ENCODE peak calls at places on chromosomes 7 and 10, in nine cellular contexts. V is GM23338, R is tibial nerve, M is lung, D is adrenal gland, C is fibroblast of villous mesenchyme, O is cardiac fibroblast, T is AG04449, Q is coronary artery. E is an unnamed sample.
A peak's percentile ranks its signal among the peaks of the same experiment; 100 is the strongest.

GRCh38 chr7:97130417-97131139 is 13.1 kb downstream of the SDHAF3 start:
- DNase-seq in Q (no peak), M (no peak), O (peak; percentile 32), T (no peak), R (no peak), C (no peak), V (no peak), D (no peak), E (no peak)

GRCh38 chr10:31618541-31619291 is 299.7 kb downstream of the ZEB1 start:
- DNase-seq in M (no peak), D (peak; percentile 64), T (no peak), O (peak; percentile 78), Q (peak; percentile 74), V (no peak), R (peak; percentile 57), C (peak; percentile 77), E (peak; percentile 84)

GRCh38 chr10:117754770-117755510 is 212.4 kb downstream of the EMX2 start:
- DNase-seq in M (no peak), Q (no peak), V (no peak), R (no peak), O (no peak), D (no peak), C (no peak), T (no peak), E (no peak)

GRCh38 chr7:66930341-66930740 is 9.3 kb downstream of the TMEM248 start:
- DNase-seq in D (no peak), T (no peak), M (no peak), C (peak; percentile 56), O (peak; percentile 28), R (no peak), Q (no peak), V (peak; percentile 84), E (peak; percentile 47)

GRCh38 chr7:87810130-87810529 is 66.0 kb downstream of the SLC25A40 start:
- DNase-seq in R (no peak), D (no peak), C (no peak), Q (no peak), T (no peak), V (peak; percentile 73), M (no peak), O (no peak), E (no peak)

GRCh38 chr7:158350166-158350900 is 237.3 kb downstream of the PTPRN2 start:
- DNase-seq in V (no peak), C (no peak), T (no peak), O (no peak), R (no peak), Q (peak; percentile 49), M (no peak), D (peak; percentile 41), E (no peak)

GRCh38 chr7:94123136-94123535 is 119.0 kb upstream of the BET1 start:
- DNase-seq in D (no peak), M (no peak), Q (no peak), V (no peak), O (no peak), T (no peak), C (no peak), R (no peak), E (no peak)

GRCh38 chr7:111732923-111733322 is 170.6 kb upstream of the IMMP2L start:
- DNase-seq in D (no peak), R (no peak), M (no peak), O (no peak), T (no peak), Q (no peak), V (no peak), C (no peak), E (no peak)

GRCh38 chr10:69232736-69233135 is 12.6 kb downstream of the HKDC1 start:
- DNase-seq in M (no peak), T (no peak), R (no peak), O (no peak), D (no peak), Q (no peak), C (no peak), V (no peak), E (no peak)

GRCh38 chr10:99364125-99364524 is 35.0 kb downstream of the CNNM1 start:
- DNase-seq in M (no peak), O (peak; percentile 15), V (no peak), T (peak; percentile 63), C (no peak), Q (no peak), R (no peak), D (no peak), E (peak; percentile 84)

GRCh38 chr7:106329971-106330733 is 45.4 kb upstream of the NAMPT start:
- DNase-seq in O (peak; percentile 61), R (no peak), Q (no peak), C (peak; percentile 69), M (no peak), V (no peak), D (peak; percentile 56), T (peak; percentile 24), E (peak; percentile 42)

GRCh38 chr7:34165466-34165865 is 260.1 kb downstream of the BMPER start:
- DNase-seq in R (no peak), O (no peak), D (no peak), V (no peak), C (no peak), Q (no peak), T (no peak), M (no peak), E (peak; percentile 72)

GRCh38 chr10:58963723-58964124 is 212.7 kb upstream of the PHYHIPL start:
- DNase-seq in D (no peak), R (no peak), M (no peak), C (no peak), O (no peak), V (peak; percentile 88), T (no peak), Q (no peak), E (no peak)

GRCh38 chr7:78702770-78703169 is 750.7 kb downstream of the MAGI2 start:
- DNase-seq in O (peak; percentile 86), T (peak; percentile 95), C (peak; percentile 80), Q (no peak), D (no peak), V (no peak), M (no peak), R (no peak), E (peak; percentile 77)

GRCh38 chr10:103859161-103860141 is 4.1 kb upstream of the SH3PXD2A start:
- DNase-seq in D (peak; percentile 76), R (peak; percentile 84), O (peak; percentile 83), C (peak; percentile 79), M (peak; percentile 60), V (peak; percentile 79), Q (no peak), T (no peak), E (no peak)

GRCh38 chr7:155119801-155120382 is 49.8 kb downstream of the HTR5A start:
- DNase-seq in C (no peak), O (no peak), T (no peak), V (no peak), D (no peak), R (no peak), M (no peak), Q (no peak), E (peak; percentile 13)

GRCh38 chr7:141039366-141039765 is 24.6 kb upstream of the MRPS33 start:
- DNase-seq in Q (no peak), O (no peak), T (no peak), M (no peak), C (peak; percentile 12), R (no peak), V (no peak), D (no peak), E (no peak)

GRCh38 chr7:40223451-40224112 is 88.8 kb downstream of the SUGCT start:
- DNase-seq in D (no peak), T (no peak), C (peak; percentile 70), Q (no peak), M (no peak), O (no peak), R (no peak), V (no peak), E (no peak)

GRCh38 chr10:90675621-90676020 is 182.2 kb downstream of the HTR7 start:
- DNase-seq in C (peak; percentile 8), Q (no peak), R (no peak), T (peak; percentile 3), M (no peak), V (no peak), O (peak; percentile 63), D (no peak), E (peak; percentile 90)
- H3K4me3 ChIP-seq in C (no peak overlapping the region), Q (no peak overlapping the region), R (no peak overlapping the region), T (no peak overlapping the region), M (no peak overlapping the region), V (no peak overlapping the region), O (no peak overlapping the region), D (no peak overlapping the region), E (no peak overlapping the region)

GRCh38 chr7:142482899-142483658 is 225.2 kb upstream of the PRSS58 start:
- DNase-seq in T (no peak), C (peak; percentile 60), Q (no peak), R (peak; percentile 66), M (no peak), O (peak; percentile 58), V (peak; percentile 74), D (peak; percentile 61), E (peak; percentile 55)

GRCh38 chr7:142487124-142487523 is 229.3 kb upstream of the PRSS58 start:
- DNase-seq in D (no peak), R (no peak), V (no peak), C (no peak), O (no peak), T (no peak), M (no peak), Q (no peak), E (no peak)

GRCh38 chr7:142488234-142488633 is 230.4 kb upstream of the PRSS58 start:
- DNase-seq in V (no peak), T (no peak), O (no peak), C (no peak), M (no peak), R (no peak), Q (no peak), D (no peak), E (no peak)

GRCh38 chr7:142483659-142484317 is 225.9 kb upstream of the PRSS58 start:
- DNase-seq in D (no peak), V (peak; percentile 14), M (no peak), R (no peak), C (no peak), O (no peak), T (no peak), Q (no peak), E (no peak)

GRCh38 chr7:142485617-142486226 is 227.9 kb upstream of the PRSS58 start:
- DNase-seq in C (no peak), T (no peak), Q (no peak), R (no peak), D (no peak), V (peak; percentile 58), O (no peak), M (no peak), E (no peak)
- TF ChIP-seq CTCF in C (peak; percentile 65), T (peak; percentile 46), Q (no peak), R (no peak), D (peak; percentile 10), V (peak; percentile 79), O (peak; percentile 59), M (no peak), E (peak; percentile 52)

DNA sequence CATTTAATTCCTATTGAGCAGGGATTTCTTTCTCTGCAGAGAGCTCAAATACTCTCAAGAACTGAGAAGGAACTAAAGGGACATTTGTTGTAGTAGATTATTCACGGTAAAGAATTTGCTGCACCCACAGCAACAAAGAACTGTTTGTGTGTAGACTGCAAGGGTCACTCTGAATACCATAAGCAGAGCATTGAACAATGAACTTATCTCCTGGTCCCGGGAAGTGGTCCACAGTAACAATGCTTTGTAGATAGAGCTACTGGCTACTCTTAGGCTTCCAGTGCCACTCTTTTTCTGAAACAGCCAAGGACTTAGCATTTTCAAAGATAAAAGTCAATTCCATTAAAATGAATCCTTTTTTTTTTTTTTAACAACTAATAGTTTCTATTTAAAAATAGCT is 337.2 kb downstream of the PTEN start:
- DNase-seq in Q (no peak), M (no peak), O (peak; percentile 62), V (no peak), C (no peak), R (no peak), D (no peak), T (no peak), E (no peak)
- H3K4me3 ChIP-seq in Q (no peak overlapping the region), M (no peak overlapping the region), O (no peak overlapping the region), V (no peak overlapping the region), C (no peak overlapping the region), R (no peak overlapping the region), D (no peak overlapping the region), T (no peak overlapping the region), E (no peak overlapping the region)

GRCh38 chr10:112715581-112715980 is 234.5 kb upstream of the TCF7L2 start:
- DNase-seq in Q (no peak), V (no peak), R (no peak), O (no peak), D (no peak), M (no peak), T (no peak), C (no peak), E (no peak)
- TF ChIP-seq CTCF in Q (no peak), V (no peak), R (no peak), O (no peak), D (no peak), M (no peak), T (no peak), C (no peak), E (no peak)